ENCODE peak calls at places on chromosomes 7 and 10, in four cellular contexts. W is choroid plexus epithelial cell, X is endothelial cell, G is RWPE1. C is an unnamed sample.

GRCh38 chr10:90982406-90983008 is 61.6 kb upstream of the ANKRD1 start:
- DNase-seq in W (no peak), X (no peak), G (no peak), C (no peak)

GRCh38 chr10:70034252-70034651 is 18.4 kb upstream of the MACROH2A2 start:
- DNase-seq in W (peak), X (no peak), G (no peak), C (peak)

GRCh38 chr7:41148521-41148951 is 554.4 kb downstream of the INHBA start:
- DNase-seq in W (peak), X (no peak), G (peak), C (no peak)

GRCh38 chr7:98021588-98022351 is 31.8 kb upstream of the OCM2 start:
- DNase-seq in W (peak), X (peak), G (peak), C (peak)

GRCh38 chr10:86649471-86650150 is 4.7 kb upstream of the OPN4 start:
- DNase-seq in W (no peak), X (no peak), G (no peak), C (no peak)

GRCh38 chr10:133359554-133359971 is 1.7 kb upstream of the FUOM start:
- DNase-seq in W (no peak), X (no peak), G (no peak), C (no peak)

GRCh38 chr10:71132321-71132810 is 80.0 kb upstream of the UNC5B start:
- DNase-seq in W (no peak), X (peak), G (no peak), C (no peak)

GRCh38 chr10:17993361-17993760 is 41.6 kb downstream of the SLC39A12 start:
- DNase-seq in W (peak), X (no peak), G (no peak), C (no peak)

GRCh38 chr7:84422790-84423189 is 228.2 kb upstream of the SEMA3A start:
- DNase-seq in W (no peak), X (no peak), G (no peak), C (no peak)

GRCh38 chr7:2803755-2804154 is 40.4 kb downstream of the GNA12 start:
- DNase-seq in W (no peak), X (no peak), G (no peak), C (no peak)

GRCh38 chr10:99467236-99467999 is 37.0 kb upstream of the GOT1 start:
- DNase-seq in W (no peak), X (no peak), G (no peak), C (no peak)

GRCh38 chr10:131947631-131948347 is 33.9 kb downstream of the BNIP3 start:
- DNase-seq in W (peak), X (no peak), G (peak), C (peak)

GRCh38 chr7:76337147-76337546 is 21.6 kb downstream of the YWHAG start:
- DNase-seq in W (no peak), X (no peak), G (no peak), C (no peak)

DNA sequence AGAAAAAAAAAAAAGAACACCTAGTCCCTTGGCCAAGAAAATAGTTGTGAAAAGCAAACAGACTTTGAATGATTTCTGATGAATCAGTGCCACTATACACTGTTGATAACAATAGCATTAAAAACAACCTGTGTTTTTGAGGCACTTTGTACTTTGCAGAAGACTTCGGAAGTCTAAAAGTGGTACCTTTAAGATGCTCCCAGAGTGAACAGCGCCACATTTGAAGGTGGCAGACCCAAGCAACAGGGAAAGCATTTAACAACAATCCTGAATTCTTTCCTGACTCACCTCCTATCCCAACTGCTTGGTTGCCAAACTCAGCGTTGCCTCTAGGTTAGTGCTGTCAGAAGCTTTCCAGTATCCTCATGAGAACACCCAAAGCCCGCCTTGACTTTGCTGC is 102.5 kb upstream of the CCDC6 start:
- DNase-seq in W (no peak), X (no peak), G (no peak), C (no peak)
- TF ChIP-seq CTCF in W (no peak), X (no peak), G (no peak), C (no peak)

GRCh38 chr10:16049050-16049449 is 188.7 kb upstream of the MINDY3 start:
- DNase-seq in W (no peak), X (no peak), G (no peak), C (peak)
- TF ChIP-seq CTCF in W (no peak), X (no peak), G (no peak), C (peak)

DNA sequence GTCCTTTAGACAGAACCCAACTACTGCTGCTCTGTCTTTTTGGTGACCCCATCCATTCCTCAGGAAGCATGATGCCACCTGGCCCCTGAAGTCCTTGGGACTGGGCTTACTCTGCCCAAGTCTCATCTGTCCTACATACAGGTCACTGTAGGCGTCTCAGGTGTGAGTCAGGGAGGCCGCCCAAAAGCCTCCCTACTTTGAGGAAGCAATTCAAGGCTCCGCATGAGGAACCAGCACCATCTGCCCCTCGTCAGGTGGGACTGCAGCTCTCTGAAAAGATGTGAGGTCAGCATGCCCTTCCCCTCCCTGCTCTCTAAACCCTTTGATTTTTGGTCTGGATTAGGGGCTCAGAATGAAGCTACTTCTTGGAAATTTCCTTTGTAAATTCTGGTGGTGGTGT is 354.8 kb downstream of the CXCL12 start:
- DNase-seq in W (no peak), X (no peak), G (no peak), C (no peak)
- TF ChIP-seq CTCF in W (peak), X (no peak), G (no peak), C (peak)

GRCh38 chr7:33243319-33243881 is 114.0 kb downstream of the BBS9 start:
- DNase-seq in W (peak), X (no peak), G (peak), C (peak)
- TF ChIP-seq CTCF in W (peak), X (peak), G (peak), C (peak)

DNA sequence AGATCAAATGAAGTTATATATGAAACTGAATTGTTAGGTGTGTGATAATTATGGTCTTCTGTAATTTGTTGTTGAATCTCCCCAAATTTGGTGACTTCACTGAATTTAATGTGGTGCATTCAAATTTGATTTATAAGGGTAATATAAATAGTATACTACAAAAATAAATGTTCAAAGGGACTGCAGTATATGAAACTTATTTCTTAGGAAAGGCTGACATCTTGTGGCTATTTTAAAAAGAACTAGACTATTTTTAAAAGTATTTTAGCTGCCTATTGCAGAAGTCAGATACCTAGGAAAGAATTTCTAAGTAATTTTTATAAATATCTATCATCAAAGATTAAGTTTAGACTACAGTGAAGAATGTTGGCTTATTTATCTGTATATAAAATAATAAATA is 36.6 kb downstream of the ATRNL1 start:
- DNase-seq in W (peak), X (no peak), G (peak), C (peak)
- TF ChIP-seq CTCF in W (peak), X (peak), G (peak), C (peak)

C was measured in A673.